ENCODE peak calls at places on chromosomes 12 and 14, in nine cellular contexts. D is left cardiac atrium; K is uterus; T is NCI-H460; H is activated CD8-positive, alpha-beta T cell treated with anti-CD3 and anti-CD28 coated beads, Interleukin-2, amount 10 ng/mL, durations not matched to agents 7 days and 5 days; I is NCI-H2081; Q is GM10248; E is spleen; N is occipital lobe. R is an unnamed sample.

GRCh38 chr12:75446857-75447256 is 33.7 kb upstream of the GLIPR1 start:
- DNase-seq in I (no peak), K (no peak), Q (no peak), T (no peak), H (no peak), E (no peak), D (no peak), N (no peak), R (no peak)

GRCh38 chr14:104387000-104387384 is 192.6 kb upstream of the C14orf180 start:
- DNase-seq in Q (peak; percentile 65), I (no peak), H (no peak), K (no peak), E (peak; percentile 72), D (no peak), N (no peak), T (no peak), R (no peak)

GRCh38 chr14:59463773-59464650 is 1.2 kb downstream of the GPR135 start:
- DNase-seq in D (no peak), Q (peak; percentile 47), K (peak; percentile 48), T (no peak), H (peak; percentile 28), I (no peak), N (no peak), E (peak; percentile 84), R (no peak)

GRCh38 chr12:51011960-51012359 is 14.2 kb downstream of the SLC11A2 start:
- DNase-seq in H (no peak), I (no peak), N (no peak), D (peak; percentile 34), T (no peak), E (no peak), Q (no peak), K (no peak), R (no peak)

GRCh38 chr14:103361868-103362267 is 23.3 kb upstream of the MARK3 start:
- DNase-seq in N (no peak), H (no peak), E (no peak), T (peak; percentile 54), Q (no peak), D (no peak), K (no peak), I (no peak), R (no peak)

GRCh38 chr14:92848941-92849340 is 54.8 kb downstream of the GOLGA5 start:
- DNase-seq in D (no peak), N (no peak), K (no peak), E (no peak), Q (no peak), T (no peak), H (no peak), I (peak; percentile 98), R (peak; percentile 13)

GRCh38 chr12:88501976-88502938 is 78.0 kb downstream of the KITLG start:
- DNase-seq in E (no peak), T (no peak), K (no peak), H (no peak), D (no peak), Q (no peak), N (no peak), I (no peak), R (no peak)

GRCh38 chr14:94115068-94115591 is 4.6 kb downstream of the IFI27 start:
- DNase-seq in E (no peak), I (no peak), N (no peak), D (peak; percentile 59), Q (no peak), T (no peak), H (no peak), K (no peak), R (no peak)

GRCh38 chr14:64800000-64800399 is 79.7 kb downstream of the SPTB start:
- DNase-seq in H (peak; percentile 29), I (peak; percentile 7), D (no peak), K (no peak), N (no peak), Q (no peak), E (no peak), T (peak; percentile 33), R (peak; percentile 54)

GRCh38 chr12:122835693-122836026 is 403 bp downstream of the HIP1R start:
- DNase-seq in Q (peak; percentile 77), H (peak; percentile 40), N (no peak), I (peak; percentile 26), E (peak; percentile 89), D (no peak), K (no peak), T (no peak), R (no peak)

GRCh38 chr12:26748412-26748740 is 84.6 kb downstream of the ITPR2 start:
- DNase-seq in D (no peak), H (no peak), N (no peak), T (no peak), K (no peak), Q (no peak), E (no peak), I (no peak), R (no peak)

GRCh38 chr12:113239811-113240331 is 18.6 kb downstream of the TPCN1 start:
- DNase-seq in H (no peak), D (peak; percentile 23), Q (no peak), T (no peak), I (no peak), K (no peak), E (peak; percentile 66), N (no peak), R (peak; percentile 59)

GRCh38 chr14:100440207-100440631 is 117.1 kb downstream of the SLC25A47 start:
- DNase-seq in H (peak; percentile 54), N (peak; percentile 68), K (peak; percentile 84), D (peak; percentile 61), Q (peak; percentile 63), I (peak; percentile 79), E (no peak), T (peak; percentile 86), R (peak; percentile 66)

R was measured in heart right ventricle.